ENCODE peak calls at places on chromosomes 12 and 14, in seven cellular contexts. C is amygdala; A is progenitor cell of endocrine pancreas; B is stimulated activated naive B cell treated with anti-CD40 and anti-IgM and Interleukin-4, amounts not matched to agents 10 μg/mL and 1 μg/mL and 100 μg/mL, for 72 hours; J is NCI-H1105 treated with DMSO at 0.1 percent for 48 hours; P is T-helper 1 cell; U is aorta. K is an unnamed sample.

GRCh38 chr12:19885092-19885813 is 446.0 kb downstream of the AEBP2 start:
- DNase-seq in B (no peak), A (no peak), J (no peak), C (no peak), U (peak), P (no peak), K (no peak)

GRCh38 chr14:32078794-32079663 is 1.9 kb downstream of the ARHGAP5 start:
- DNase-seq in C (no peak), J (no peak), A (no peak), U (no peak), B (no peak), P (no peak), K (no peak)

GRCh38 chr12:8078400-8078799 is 3.7 kb upstream of the NECAP1 start:
- DNase-seq in J (peak), C (no peak), B (no peak), U (peak), A (no peak), P (peak), K (no peak)

GRCh38 chr12:76863005-76863670 is 15.7 kb downstream of the CSRP2 start:
- DNase-seq in C (no peak), U (no peak), P (no peak), A (no peak), J (no peak), B (no peak), K (no peak)

GRCh38 chr14:28754209-28754985 is 12.2 kb upstream of the FOXG1 start:
- DNase-seq in J (peak), P (no peak), B (no peak), C (no peak), U (no peak), A (no peak), K (no peak)

GRCh38 chr14:31435276-31435675 is 14.9 kb upstream of the HEATR5A start:
- DNase-seq in B (no peak), J (no peak), P (no peak), U (no peak), A (no peak), C (no peak), K (no peak)

GRCh38 chr12:78087363-78087675 is 256.6 kb downstream of the NAV3 start:
- DNase-seq in U (no peak), B (no peak), P (no peak), C (no peak), J (no peak), A (no peak), K (no peak)

GRCh38 chr12:131311764-131312163 is 358.1 kb downstream of the ADGRD1 start:
- DNase-seq in B (no peak), J (no peak), P (no peak), U (no peak), C (no peak), A (no peak), K (no peak)

GRCh38 chr12:40031965-40032364 is 73.9 kb downstream of the SLC2A13 start:
- DNase-seq in C (no peak), P (no peak), U (no peak), J (peak), A (no peak), B (no peak), K (no peak)

GRCh38 chr14:89351364-89351957 is 65.6 kb downstream of the FOXN3 start:
- DNase-seq in P (no peak), J (no peak), C (no peak), A (no peak), U (no peak), B (no peak), K (no peak)

GRCh38 chr12:60278209-60278608 is 682.4 kb downstream of the SLC16A7 start:
- DNase-seq in B (no peak), A (no peak), J (no peak), U (no peak), C (no peak), P (no peak), K (no peak)

GRCh38 chr12:44846826-44847225 is 29.3 kb downstream of the NELL2 start:
- DNase-seq in U (no peak), B (no peak), A (no peak), P (no peak), C (no peak), J (no peak), K (no peak)

GRCh38 chr14:92956961-92957360 is 34.0 kb downstream of the CHGA start:
- DNase-seq in A (no peak), P (no peak), C (no peak), B (no peak), J (no peak), U (peak), K (no peak)

GRCh38 chr14:96861568-96862310 is 64.6 kb downstream of the VRK1 start:
- DNase-seq in A (no peak), B (no peak), C (no peak), U (no peak), J (no peak), P (no peak), K (no peak)

GRCh38 chr12:10967409-10967808 is 19.3 kb downstream of the TAS2R50 start:
- DNase-seq in A (no peak), U (no peak), P (no peak), B (no peak), C (no peak), J (no peak), K (no peak)

GRCh38 chr12:2212971-2213869 is 160.4 kb downstream of the CACNA1C start:
- DNase-seq in B (no peak), A (no peak), P (no peak), U (no peak), C (no peak), J (no peak), K (no peak)

GRCh38 chr14:78153069-78153351 is 17.2 kb upstream of the NRXN3 start:
- DNase-seq in P (no peak), B (no peak), C (no peak), J (peak), U (no peak), A (no peak), K (no peak)

GRCh38 chr14:96084796-96085195 is 45.6 kb downstream of the C14orf132 start:
- DNase-seq in C (no peak), B (no peak), J (no peak), A (no peak), P (no peak), U (no peak), K (no peak)

GRCh38 chr14:102540310-102541028 is 30.9 kb upstream of the ANKRD9 start:
- DNase-seq in C (no peak), B (no peak), U (no peak), A (no peak), J (peak), P (no peak), K (no peak)

GRCh38 chr12:131044136-131044535 is 90.4 kb downstream of the ADGRD1 start:
- DNase-seq in U (no peak), J (no peak), C (no peak), B (no peak), A (no peak), P (no peak), K (no peak)

GRCh38 chr14:96139879-96140278 is 64.8 kb upstream of the BDKRB2 start:
- DNase-seq in B (no peak), J (no peak), P (no peak), C (no peak), U (no peak), A (no peak), K (no peak)

GRCh38 chr14:105445290-105445689 is 25.7 kb downstream of the MTA1 start:
- DNase-seq in J (no peak), P (no peak), U (no peak), C (no peak), A (no peak), B (no peak), K (no peak)

GRCh38 chr12:56020437-56021189 is at the start of gene IKZF4:
- DNase-seq in J (no peak), C (peak), P (no peak), A (peak), U (peak), B (no peak), K (peak)